ENCODE peak calls at places on chromosomes 12 and 14, in five cellular contexts. R is activated B cell treated with CpG ODN at 0.5 μM for 24 hours; P is CD4-positive, alpha-beta T cell; X is WTC11; N is heart right ventricle. W is an unnamed sample.

GRCh38 chr12:90987101-90987500 is 17.7 kb downstream of the EPYC start:
- DNase-seq in R (no peak), P (no peak), X (no peak), N (no peak), W (no peak)

GRCh38 chr12:117845271-117845904 is 123.4 kb downstream of the KSR2 start:
- DNase-seq in R (no peak), P (no peak), X (no peak), N (no peak), W (no peak)

GRCh38 chr12:31850268-31850667 is 108.9 kb upstream of the RESF1 start:
- DNase-seq in R (no peak), P (no peak), X (no peak), N (no peak), W (no peak)

GRCh38 chr12:53870122-53870521 is 68.5 kb upstream of the HOXC13 start:
- DNase-seq in R (no peak), P (no peak), X (no peak), N (no peak), W (no peak)

GRCh38 chr12:91205791-91206190 is 23.2 kb upstream of the DCN start:
- DNase-seq in R (no peak), P (no peak), X (no peak), N (no peak), W (no peak)

GRCh38 chr14:51401272-51401671 is 161.2 kb downstream of the TMX1 start:
- DNase-seq in R (no peak), P (no peak), X (no peak), N (peak; percentile 17), W (no peak)

GRCh38 chr12:119807380-119807779 is 69.7 kb downstream of the CIT start:
- DNase-seq in R (no peak), P (no peak), X (no peak), N (no peak), W (no peak)

GRCh38 chr14:91415794-91416743 is 1.6 kb downstream of the CCDC88C start:
- DNase-seq in R (peak; percentile 40), P (peak; percentile 53), X (no peak), N (no peak), W (no peak)

GRCh38 chr12:105983622-105984325 is 155.0 kb downstream of the NUAK1 start:
- DNase-seq in R (no peak), P (no peak), X (no peak), N (no peak), W (no peak)

GRCh38 chr14:23438130-23438893 is 2.9 kb upstream of the MYH7 start:
- DNase-seq in R (no peak), P (no peak), X (no peak), N (peak; percentile 85), W (no peak)

GRCh38 chr12:119868992-119869391 is 8.1 kb downstream of the CIT start:
- DNase-seq in R (no peak), P (no peak), X (no peak), N (no peak), W (no peak)

GRCh38 chr12:5568325-5568981 is 136.5 kb downstream of the NTF3 start:
- DNase-seq in R (no peak), P (no peak), X (no peak), N (no peak), W (no peak)

GRCh38 chr14:61322011-61322798 is 826 bp downstream of the PRKCH start:
- DNase-seq in R (no peak), P (no peak), X (peak; percentile 27), N (peak; percentile 53), W (no peak)

GRCh38 chr12:118249547-118249946 is 113.6 kb downstream of the PEBP1 start:
- DNase-seq in R (no peak), P (no peak), X (no peak), N (no peak), W (no peak)

GRCh38 chr12:85057370-85057963 is 21.3 kb downstream of the LRRIQ1 start:
- DNase-seq in R (no peak), P (no peak), X (peak; percentile 49), N (peak; percentile 11), W (peak; percentile 22)

GRCh38 chr14:20345366-20345765 is 1.9 kb downstream of the PARP2 start:
- DNase-seq in R (no peak), P (no peak), X (no peak), N (no peak), W (no peak)

GRCh38 chr14:20346713-20347112 is 3.3 kb downstream of the PARP2 start:
- DNase-seq in R (no peak), P (no peak), X (no peak), N (no peak), W (no peak)

GRCh38 chr14:20350280-20350679 is 6.8 kb downstream of the PARP2 start:
- DNase-seq in R (no peak), P (no peak), X (no peak), N (no peak), W (no peak)

GRCh38 chr14:20347747-20348146 is 4.3 kb downstream of the PARP2 start:
- DNase-seq in R (no peak), P (no peak), X (no peak), N (no peak), W (no peak)

DNA sequence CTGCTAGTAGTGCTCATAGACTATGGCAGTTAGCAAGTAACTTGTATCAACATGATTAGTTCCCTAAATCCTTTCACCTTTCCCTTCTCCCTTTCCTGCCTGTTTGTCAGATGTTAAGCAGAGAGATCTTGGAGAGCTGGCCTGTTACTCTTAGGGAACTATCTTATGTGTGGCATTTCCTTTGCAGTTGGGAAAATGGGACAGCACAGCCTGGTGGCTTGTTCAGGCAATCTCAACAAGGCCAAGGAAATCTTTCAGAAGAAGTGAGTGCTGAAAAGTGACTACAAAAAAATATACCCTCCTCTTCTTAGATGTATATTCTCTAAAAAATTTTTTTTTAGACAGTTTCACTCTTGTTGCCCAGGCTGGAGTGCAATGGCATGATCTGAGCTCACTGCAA is 7.4 kb downstream of the PARP2 start:
- DNase-seq in R (no peak), P (no peak), X (no peak), N (no peak), W (no peak)
- TF ChIP-seq CTCF in R (no peak), P (no peak), X (no peak), N (no peak), W (peak; percentile 13)

GRCh38 chr12:12624479-12625120 is 12.9 kb downstream of the CREBL2 start:
- DNase-seq in R (no peak), P (no peak), X (no peak), N (no peak), W (no peak)
- TF ChIP-seq CTCF in R (no peak), P (no peak), X (no peak), N (no peak), W (no peak)

GRCh38 chr12:27524489-27524835 is 456 bp downstream of the PPFIBP1 start:
- DNase-seq in R (no peak), P (no peak), X (no peak), N (no peak), W (no peak)

GRCh38 chr12:27525373-27525772 is 1.4 kb downstream of the PPFIBP1 start:
- DNase-seq in R (no peak), P (no peak), X (peak; percentile 25), N (peak; percentile 67), W (no peak)

GRCh38 chr12:27524839-27525238 is 833 bp downstream of the PPFIBP1 start:
- DNase-seq in R (no peak), P (no peak), X (no peak), N (no peak), W (no peak)

GRCh38 chr12:27523305-27523641 is 733 bp upstream of the PPFIBP1 start:
- DNase-seq in R (no peak), P (no peak), X (no peak), N (no peak), W (no peak)

DNA sequence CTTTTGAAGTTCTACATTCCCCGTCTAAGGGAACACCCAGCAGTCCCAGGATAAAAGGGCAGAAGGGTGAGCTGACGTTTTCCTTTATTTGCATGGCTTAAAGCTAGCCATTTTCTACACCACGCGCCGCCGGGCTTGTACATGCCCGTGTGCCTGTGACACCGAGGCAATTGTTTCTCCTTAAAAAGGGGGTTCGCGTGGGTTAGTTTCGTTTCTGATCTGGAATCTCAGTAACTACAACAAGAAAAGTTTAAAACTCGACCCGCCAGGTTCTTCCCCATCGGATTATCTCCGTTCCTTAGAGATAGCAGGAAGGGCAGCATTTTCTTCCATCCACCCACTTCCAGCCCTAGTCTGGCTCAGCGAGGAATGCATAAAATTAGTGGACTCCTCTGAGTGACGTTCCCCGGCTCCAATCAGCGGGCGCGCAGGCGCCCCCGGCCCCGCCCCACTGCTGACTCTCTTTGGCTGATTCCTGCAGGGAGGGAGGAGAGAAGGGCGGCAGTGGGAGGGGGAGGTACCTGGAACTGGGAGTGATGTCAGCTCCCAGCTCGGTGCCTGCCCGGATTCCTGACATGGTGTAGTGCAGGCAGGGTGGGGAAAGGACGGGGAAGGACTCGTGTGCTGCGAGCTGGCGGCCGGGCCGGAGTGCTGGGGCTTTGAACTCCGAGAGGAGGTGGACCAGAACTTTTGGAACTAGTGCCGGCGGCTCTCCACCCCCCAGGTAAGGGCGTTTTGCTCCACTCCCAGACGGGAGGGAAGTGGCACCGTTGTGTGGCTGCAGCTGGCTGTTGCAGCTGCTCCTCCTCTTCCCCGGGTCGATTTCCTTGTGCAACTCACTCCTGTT is at the start of gene PPFIBP1:
- DNase-seq in R (peak; percentile 81), P (peak; percentile 98), X (peak; percentile 100), N (peak; percentile 100), W (peak; percentile 100)
- TF ChIP-seq CTCF in R (no peak), P (no peak), X (no peak), N (peak; percentile 42), W (peak; percentile 39)

GRCh38 chr14:68462683-68463082 is 330.2 kb downstream of the ZFP36L1 start:
- DNase-seq in R (no peak), P (no peak), X (no peak), N (no peak), W (no peak)
- TF ChIP-seq CTCF in R (no peak), P (no peak), X (no peak), N (no peak), W (peak; percentile 32)

GRCh38 chr12:2813214-2813554 is 716 bp downstream of the ITFG2 start:
- DNase-seq in R (no peak), P (no peak), X (no peak), N (no peak), W (no peak)

GRCh38 chr12:2806700-2807099 is 5.8 kb upstream of the ITFG2 start:
- DNase-seq in R (no peak), P (no peak), X (no peak), N (no peak), W (no peak)

GRCh38 chr12:2813573-2814185 is 1.2 kb downstream of the ITFG2 start:
- DNase-seq in R (no peak), P (peak; percentile 32), X (peak; percentile 54), N (peak; percentile 37), W (no peak)

GRCh38 chr12:2811791-2812190 is 677 bp upstream of the ITFG2 start:
- DNase-seq in R (no peak), P (no peak), X (no peak), N (no peak), W (no peak)

DNA sequence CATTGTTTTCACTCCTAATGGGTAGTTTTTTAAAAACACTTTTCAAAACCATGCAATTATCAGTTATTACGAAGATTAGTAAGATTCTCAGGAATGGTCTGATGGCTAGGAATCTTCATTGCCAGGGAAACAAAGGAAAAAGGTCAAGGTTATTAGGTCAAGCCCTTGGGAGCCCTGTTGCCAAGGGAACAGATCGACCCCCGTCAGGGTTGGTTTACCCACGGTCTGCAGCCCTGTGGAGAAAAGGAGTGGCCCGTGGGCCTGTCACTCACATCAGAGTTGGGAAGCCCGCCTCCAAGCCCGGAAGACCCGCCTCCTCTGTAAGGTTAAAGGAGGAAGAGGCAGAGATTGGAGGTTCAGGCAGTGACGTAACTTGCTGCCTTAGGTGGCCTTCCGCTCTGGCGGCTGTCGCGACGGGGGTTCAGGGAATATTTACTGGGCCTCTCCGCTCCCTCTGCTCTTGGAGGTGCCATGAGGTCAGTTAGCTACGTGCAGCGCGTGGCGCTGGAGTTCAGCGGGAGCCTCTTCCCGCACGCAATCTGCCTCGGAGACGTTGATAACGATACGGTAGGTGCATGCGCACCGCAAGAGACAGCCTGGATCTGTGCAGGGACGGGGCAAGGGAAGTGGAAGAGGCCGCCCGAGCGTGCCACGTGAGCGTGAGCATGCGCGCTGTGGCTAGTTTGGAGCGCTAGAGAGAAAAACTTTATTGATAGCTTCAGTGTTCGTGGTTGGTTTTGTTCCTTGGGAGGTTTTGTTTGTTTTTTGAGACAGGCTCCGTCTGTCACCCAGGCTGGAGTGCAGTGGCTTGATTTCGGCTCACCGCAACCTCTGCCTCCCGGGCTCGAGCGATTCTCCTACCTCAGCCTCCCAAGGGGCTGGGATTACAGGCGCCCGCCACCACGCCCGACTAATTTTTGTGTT is at the start of gene ITFG2:
- DNase-seq in R (peak; percentile 88), P (peak; percentile 97), X (peak; percentile 99), N (peak; percentile 99), W (peak; percentile 98)
- TF ChIP-seq CTCF in R (no peak), P (no peak), X (no peak), N (peak; percentile 16), W (no peak)

W was measured in progenitor cell of endocrine pancreas.